ENCODE peak calls at places on chromosomes 13 and 19, in seven cellular contexts. X is thoracic aorta, S is pancreas, O is neuronal stem cell, W is IMR-90, V is keratinocyte, E is body of pancreas. I is an unnamed sample.

GRCh38 chr13:36848228-36848982 is 29.4 kb downstream of the RFXAP start:
- DNase-seq in X (no peak), S (no peak), O (no peak), W (peak; percentile 19), V (no peak), E (no peak), I (no peak)

GRCh38 chr19:39154626-39155100 is 29.1 kb downstream of the PAK4 start:
- DNase-seq in X (no peak), S (peak; percentile 89), O (no peak), W (no peak), V (no peak), E (peak; percentile 92), I (no peak)

GRCh38 chr13:34738251-34739170 is 203.6 kb upstream of the NBEA start:
- DNase-seq in X (no peak), S (no peak), O (no peak), W (no peak), V (no peak), E (no peak), I (no peak)

GRCh38 chr19:8363803-8364771 is at the start of gene ANGPTL4:
- DNase-seq in X (peak; percentile 53), S (peak; percentile 74), O (peak; percentile 64), W (peak; percentile 55), V (no peak), E (peak; percentile 81), I (no peak)

GRCh38 chr13:101144808-101145419 is 271.4 kb downstream of the NALCN start:
- DNase-seq in X (no peak), S (no peak), O (peak; percentile 50), W (peak; percentile 71), V (no peak), E (no peak), I (no peak)

GRCh38 chr19:52943884-52944643 is 18.6 kb downstream of the ZNF816 start:
- DNase-seq in X (no peak), S (no peak), O (no peak), W (no peak), V (no peak), E (no peak), I (no peak)

GRCh38 chr19:610801-611505 is 21.3 kb downstream of the HCN2 start:
- DNase-seq in X (no peak), S (no peak), O (no peak), W (peak; percentile 76), V (no peak), E (peak; percentile 35), I (no peak)

GRCh38 chr19:5691205-5691929 is 1.3 kb downstream of the RPL36 start:
- DNase-seq in X (no peak), S (peak; percentile 74), O (no peak), W (peak; percentile 31), V (no peak), E (peak; percentile 67), I (no peak)

GRCh38 chr19:58364127-58364526 is 1.6 kb upstream of the ZNF497 start:
- DNase-seq in X (no peak), S (no peak), O (no peak), W (no peak), V (no peak), E (no peak), I (no peak)

GRCh38 chr19:34979819-34980640 is 16.0 kb upstream of the ZNF792 start:
- DNase-seq in X (no peak), S (no peak), O (no peak), W (no peak), V (no peak), E (no peak), I (no peak)

GRCh38 chr13:25046985-25047660 is 48.8 kb upstream of the PABPC3 start:
- DNase-seq in X (no peak), S (no peak), O (peak; percentile 62), W (peak; percentile 18), V (no peak), E (no peak), I (no peak)

GRCh38 chr19:18915639-18916038 is 3.5 kb downstream of the COPE start:
- DNase-seq in X (no peak), S (peak; percentile 52), O (no peak), W (peak; percentile 30), V (no peak), E (peak; percentile 42), I (no peak)

GRCh38 chr19:6660930-6661329 is 9.0 kb downstream of the TNFSF14 start:
- DNase-seq in X (no peak), S (no peak), O (no peak), W (no peak), V (no peak), E (peak; percentile 52), I (no peak)

GRCh38 chr13:105920375-105920774 is 615.1 kb downstream of the EFNB2 start:
- DNase-seq in X (no peak), S (no peak), O (peak; percentile 58), W (peak; percentile 87), V (peak; percentile 17), E (no peak), I (no peak)

GRCh38 chr13:52010890-52011689 is at the start of gene ATP7B:
- DNase-seq in X (no peak), S (peak; percentile 19), O (peak; percentile 45), W (no peak), V (no peak), E (peak; percentile 24), I (no peak)

GRCh38 chr13:27041341-27041740 is 130.3 kb downstream of the USP12 start:
- DNase-seq in X (no peak), S (no peak), O (no peak), W (no peak), V (no peak), E (no peak), I (no peak)

GRCh38 chr13:45310341-45311138 is 30.4 kb downstream of the TPT1 start:
- DNase-seq in X (no peak), S (no peak), O (no peak), W (no peak), V (no peak), E (no peak), I (no peak)

GRCh38 chr19:19626516-19627441 is 1.2 kb downstream of the LPAR2 start:
- DNase-seq in X (no peak), S (no peak), O (no peak), W (no peak), V (no peak), E (no peak), I (no peak)

GRCh38 chr19:5150902-5151741 is 182.2 kb downstream of the KDM4B start:
- DNase-seq in X (peak; percentile 0), S (no peak), O (no peak), W (no peak), V (no peak), E (peak; percentile 4), I (no peak)

GRCh38 chr13:27820524-27821482 is 28.5 kb downstream of the GSX1 start:
- DNase-seq in X (no peak), S (no peak), O (no peak), W (no peak), V (no peak), E (no peak), I (no peak)

GRCh38 chr19:49106648-49107135 is 7.5 kb upstream of the LIN7B start:
- DNase-seq in X (no peak), S (peak; percentile 58), O (peak; percentile 52), W (peak; percentile 45), V (peak; percentile 71), E (peak; percentile 67), I (no peak)

GRCh38 chr19:38024991-38025716 is 118.1 kb downstream of the SIPA1L3 start:
- DNase-seq in X (no peak), S (no peak), O (no peak), W (no peak), V (no peak), E (no peak), I (no peak)

GRCh38 chr19:23440791-23441190 is 45.5 kb upstream of the ZNF91 start:
- DNase-seq in X (no peak), S (no peak), O (no peak), W (no peak), V (no peak), E (no peak), I (no peak)

GRCh38 chr13:49553888-49554287 is 31.5 kb downstream of the RCBTB1 start:
- DNase-seq in X (no peak), S (no peak), O (no peak), W (no peak), V (no peak), E (no peak), I (no peak)

GRCh38 chr19:17103177-17103576 is 27.6 kb downstream of the MYO9B start:
- DNase-seq in X (no peak), S (no peak), O (no peak), W (peak; percentile 45), V (no peak), E (peak; percentile 29), I (peak; percentile 41)

GRCh38 chr19:31518626-31519025 is 169.4 kb upstream of the TSHZ3 start:
- DNase-seq in X (no peak), S (no peak), O (no peak), W (no peak), V (no peak), E (no peak), I (no peak)

GRCh38 chr19:8482696-8483095 is 19.7 kb downstream of the PRAM1 start:
- DNase-seq in X (no peak), S (no peak), O (no peak), W (no peak), V (no peak), E (no peak), I (no peak)

GRCh38 chr19:12667903-12668302 is 1.3 kb downstream of the WDR83 start:
- DNase-seq in X (no peak), S (no peak), O (no peak), W (no peak), V (no peak), E (no peak), I (no peak)
- H3K4me3 ChIP-seq in X (peak overlapping the region; percentile 84), S (no peak overlapping the region), O (peak overlapping the region; percentile 92), W (no peak overlapping the region), V (no peak overlapping the region), E (no peak overlapping the region), I (no peak overlapping the region)

DNA sequence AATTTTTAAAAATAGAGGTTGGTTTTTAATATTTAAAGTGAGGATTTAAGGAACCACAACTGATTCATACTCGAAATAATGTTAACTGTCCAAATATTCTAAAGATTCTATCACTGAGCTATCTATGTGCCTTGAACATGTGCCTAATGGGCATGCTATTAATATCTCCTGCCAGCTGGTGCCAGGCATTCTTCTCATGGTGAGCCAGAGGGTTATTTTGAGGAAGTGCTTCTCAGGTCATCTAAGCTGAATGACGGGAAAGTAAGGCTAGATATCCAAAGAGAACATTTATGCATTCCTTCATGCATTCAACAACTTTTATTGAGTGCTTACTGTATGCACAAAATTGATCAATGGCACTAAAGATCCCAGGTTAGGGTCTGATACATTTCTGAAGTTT is 138.2 kb downstream of the PIBF1 start:
- DNase-seq in X (no peak), S (no peak), O (no peak), W (peak; percentile 11), V (no peak), E (peak; percentile 57), I (no peak)
- H3K27ac ChIP-seq in X (peak overlapping the region; percentile 77), S (no peak overlapping the region), O (no peak overlapping the region), W (no peak overlapping the region), V (no peak overlapping the region), E (no peak overlapping the region), I (no peak overlapping the region)

DNA sequence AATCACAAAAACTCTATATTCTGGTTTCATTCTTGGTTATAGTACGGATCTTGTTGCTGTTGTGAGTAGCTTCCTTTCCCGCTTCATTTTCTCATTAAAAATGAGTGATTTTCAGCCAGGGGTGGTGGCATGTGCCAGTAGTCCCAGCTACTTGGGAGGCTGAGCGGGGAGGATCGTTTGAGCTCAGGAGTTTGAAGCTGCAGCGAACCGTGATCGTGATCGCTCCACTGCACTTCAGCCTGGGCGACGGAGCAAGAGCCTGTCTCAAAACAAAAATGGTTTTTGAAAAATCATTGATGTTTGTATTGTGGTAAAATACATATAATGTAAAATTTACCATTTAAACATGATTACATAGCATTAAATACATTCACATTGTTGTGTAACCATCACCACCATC is 71.6 kb upstream of the TM9SF2 start:
- DNase-seq in X (no peak), S (no peak), O (no peak), W (no peak), V (no peak), E (no peak), I (no peak)
- H3K4me3 ChIP-seq in X (no peak overlapping the region), S (no peak overlapping the region), O (no peak overlapping the region), W (no peak overlapping the region), V (no peak overlapping the region), E (no peak overlapping the region), I (no peak overlapping the region)

GRCh38 chr19:15612342-15612741 is 2.7 kb upstream of the CYP4F8 start:
- DNase-seq in X (no peak), S (no peak), O (no peak), W (no peak), V (no peak), E (no peak), I (no peak)
- H3K27ac ChIP-seq in X (no peak overlapping the region), S (no peak overlapping the region), O (no peak overlapping the region), W (no peak overlapping the region), V (no peak overlapping the region), E (no peak overlapping the region), I (no peak overlapping the region)

I was measured in iPS DF 6.9.